ENCODE peak calls at places on chromosomes 3 and 15, in eight cellular contexts. One of them, this sample, is unnamed.

GRCh38 chr3:194364652-194365434 is 4.7 kb downstream of the LRRC15 start:
- DNase-seq in pancreas: no peak
- DNase-seq in left ventricle myocardium inferior: peak
- DNase-seq in CD8-positive, alpha-beta T cell: no peak
- DNase-seq in WERI-Rb-1: peak
- DNase-seq in aorta: no peak
- DNase-seq in AG04450: peak
- DNase-seq in keratinocyte: no peak
- DNase-seq in this sample: no peak

GRCh38 chr15:92669432-92669831 is 13.9 kb upstream of the FAM174B start:
- DNase-seq in CD8-positive, alpha-beta T cell: no peak
- DNase-seq in WERI-Rb-1: peak
- DNase-seq in left ventricle myocardium inferior: no peak
- DNase-seq in AG04450: no peak
- DNase-seq in keratinocyte: no peak
- DNase-seq in aorta: no peak
- DNase-seq in pancreas: no peak
- DNase-seq in this sample: no peak

GRCh38 chr15:31211353-31211752 is 109.8 kb upstream of the TRPM1 start:
- DNase-seq in keratinocyte: no peak
- DNase-seq in CD8-positive, alpha-beta T cell: no peak
- DNase-seq in WERI-Rb-1: no peak
- DNase-seq in left ventricle myocardium inferior: no peak
- DNase-seq in pancreas: no peak
- DNase-seq in AG04450: no peak
- DNase-seq in aorta: no peak
- DNase-seq in this sample: no peak

GRCh38 chr15:29612096-29612495 is 210.2 kb downstream of the TJP1 start:
- DNase-seq in left ventricle myocardium inferior: no peak
- DNase-seq in CD8-positive, alpha-beta T cell: no peak
- DNase-seq in keratinocyte: no peak
- DNase-seq in pancreas: no peak
- DNase-seq in AG04450: peak
- DNase-seq in WERI-Rb-1: no peak
- DNase-seq in aorta: no peak
- DNase-seq in this sample: no peak

GRCh38 chr15:64905941-64906340 is 5.8 kb upstream of the ANKDD1A start:
- DNase-seq in keratinocyte: no peak
- DNase-seq in pancreas: no peak
- DNase-seq in left ventricle myocardium inferior: peak
- DNase-seq in aorta: peak
- DNase-seq in AG04450: no peak
- DNase-seq in CD8-positive, alpha-beta T cell: no peak
- DNase-seq in WERI-Rb-1: no peak
- DNase-seq in this sample: no peak

GRCh38 chr3:27673701-27674100 is 48.4 kb downstream of the EOMES start:
- DNase-seq in WERI-Rb-1: no peak
- DNase-seq in AG04450: no peak
- DNase-seq in keratinocyte: no peak
- DNase-seq in CD8-positive, alpha-beta T cell: no peak
- DNase-seq in pancreas: no peak
- DNase-seq in aorta: no peak
- DNase-seq in left ventricle myocardium inferior: no peak
- DNase-seq in this sample: no peak

GRCh38 chr15:99137111-99137546 is 32.2 kb downstream of the SYNM start:
- DNase-seq in WERI-Rb-1: no peak
- DNase-seq in CD8-positive, alpha-beta T cell: no peak
- DNase-seq in aorta: no peak
- DNase-seq in keratinocyte: no peak
- DNase-seq in pancreas: no peak
- DNase-seq in AG04450: no peak
- DNase-seq in left ventricle myocardium inferior: no peak
- DNase-seq in this sample: no peak

GRCh38 chr3:183513046-183513706 is 42.3 kb downstream of the KLHL6 start:
- DNase-seq in pancreas: no peak
- DNase-seq in AG04450: no peak
- DNase-seq in left ventricle myocardium inferior: no peak
- DNase-seq in CD8-positive, alpha-beta T cell: peak
- DNase-seq in WERI-Rb-1: no peak
- DNase-seq in keratinocyte: no peak
- DNase-seq in aorta: peak
- DNase-seq in this sample: peak

GRCh38 chr15:35470441-35470840 is 75.5 kb downstream of the DPH6 start:
- DNase-seq in AG04450: no peak
- DNase-seq in left ventricle myocardium inferior: no peak
- DNase-seq in WERI-Rb-1: no peak
- DNase-seq in aorta: no peak
- DNase-seq in pancreas: no peak
- DNase-seq in keratinocyte: no peak
- DNase-seq in CD8-positive, alpha-beta T cell: no peak
- DNase-seq in this sample: no peak

GRCh38 chr3:36269274-36269673 is 111.0 kb upstream of the STAC start:
- DNase-seq in WERI-Rb-1: no peak
- DNase-seq in left ventricle myocardium inferior: no peak
- DNase-seq in AG04450: no peak
- DNase-seq in aorta: no peak
- DNase-seq in keratinocyte: no peak
- DNase-seq in CD8-positive, alpha-beta T cell: no peak
- DNase-seq in pancreas: no peak
- DNase-seq in this sample: no peak

GRCh38 chr15:59176653-59177444 is 29.8 kb upstream of the LDHAL6B start:
- DNase-seq in WERI-Rb-1: no peak
- DNase-seq in pancreas: no peak
- DNase-seq in keratinocyte: no peak
- DNase-seq in left ventricle myocardium inferior: no peak
- DNase-seq in AG04450: no peak
- DNase-seq in CD8-positive, alpha-beta T cell: no peak
- DNase-seq in aorta: no peak
- DNase-seq in this sample: no peak

GRCh38 chr3:153166206-153166605 is 4.2 kb downstream of the RAP2B start:
- DNase-seq in CD8-positive, alpha-beta T cell: no peak
- DNase-seq in WERI-Rb-1: no peak
- DNase-seq in keratinocyte: no peak
- DNase-seq in aorta: no peak
- DNase-seq in left ventricle myocardium inferior: no peak
- DNase-seq in AG04450: no peak
- DNase-seq in pancreas: no peak
- DNase-seq in this sample: no peak

GRCh38 chr15:57479005-57479404 is 102.7 kb downstream of the CGNL1 start:
- DNase-seq in aorta: no peak
- DNase-seq in pancreas: no peak
- DNase-seq in keratinocyte: no peak
- DNase-seq in AG04450: no peak
- DNase-seq in WERI-Rb-1: no peak
- DNase-seq in left ventricle myocardium inferior: no peak
- DNase-seq in CD8-positive, alpha-beta T cell: no peak
- DNase-seq in this sample: no peak

GRCh38 chr3:18618723-18619122 is 193.6 kb upstream of the SATB1 start:
- DNase-seq in aorta: no peak
- DNase-seq in CD8-positive, alpha-beta T cell: no peak
- DNase-seq in pancreas: no peak
- DNase-seq in keratinocyte: no peak
- DNase-seq in AG04450: no peak
- DNase-seq in WERI-Rb-1: no peak
- DNase-seq in left ventricle myocardium inferior: no peak
- DNase-seq in this sample: no peak

GRCh38 chr3:45777111-45777752 is 19.1 kb downstream of the SLC6A20 start:
- DNase-seq in keratinocyte: no peak
- DNase-seq in WERI-Rb-1: no peak
- DNase-seq in AG04450: no peak
- DNase-seq in aorta: no peak
- DNase-seq in pancreas: no peak
- DNase-seq in CD8-positive, alpha-beta T cell: no peak
- DNase-seq in left ventricle myocardium inferior: no peak
- DNase-seq in this sample: no peak

GRCh38 chr3:88369337-88369736 is 219.6 kb downstream of the C3orf38 start:
- DNase-seq in keratinocyte: no peak
- DNase-seq in aorta: no peak
- DNase-seq in pancreas: no peak
- DNase-seq in CD8-positive, alpha-beta T cell: no peak
- DNase-seq in WERI-Rb-1: no peak
- DNase-seq in left ventricle myocardium inferior: no peak
- DNase-seq in AG04450: no peak
- DNase-seq in this sample: no peak

GRCh38 chr3:128074851-128075515 is 22.7 kb downstream of the SEC61A1 start:
- DNase-seq in keratinocyte: no peak
- DNase-seq in aorta: no peak
- DNase-seq in left ventricle myocardium inferior: no peak
- DNase-seq in pancreas: no peak
- DNase-seq in WERI-Rb-1: no peak
- DNase-seq in AG04450: no peak
- DNase-seq in CD8-positive, alpha-beta T cell: no peak
- DNase-seq in this sample: no peak

GRCh38 chr3:73727117-73727802 is 102.5 kb upstream of the PDZRN3 start:
- DNase-seq in pancreas: no peak
- DNase-seq in CD8-positive, alpha-beta T cell: no peak
- DNase-seq in AG04450: no peak
- DNase-seq in aorta: peak
- DNase-seq in left ventricle myocardium inferior: no peak
- DNase-seq in keratinocyte: no peak
- DNase-seq in WERI-Rb-1: no peak
- DNase-seq in this sample: no peak

GRCh38 chr3:55014081-55014480 is 86.2 kb upstream of the LRTM1 start:
- DNase-seq in keratinocyte: no peak
- DNase-seq in left ventricle myocardium inferior: no peak
- DNase-seq in AG04450: no peak
- DNase-seq in CD8-positive, alpha-beta T cell: no peak
- DNase-seq in WERI-Rb-1: no peak
- DNase-seq in pancreas: no peak
- DNase-seq in aorta: no peak
- DNase-seq in this sample: no peak

GRCh38 chr15:100879461-100880138 is at the start of gene ALDH1A3:
- DNase-seq in left ventricle myocardium inferior: peak
- DNase-seq in WERI-Rb-1: peak
- DNase-seq in AG04450: peak
- DNase-seq in pancreas: peak
- DNase-seq in keratinocyte: no peak
- DNase-seq in aorta: no peak
- DNase-seq in CD8-positive, alpha-beta T cell: no peak
- DNase-seq in this sample: no peak

GRCh38 chr15:36609793-36610192 is 30.4 kb downstream of the CDIN1 start:
- DNase-seq in CD8-positive, alpha-beta T cell: no peak
- DNase-seq in pancreas: no peak
- DNase-seq in keratinocyte: no peak
- DNase-seq in aorta: no peak
- DNase-seq in AG04450: no peak
- DNase-seq in left ventricle myocardium inferior: no peak
- DNase-seq in WERI-Rb-1: peak
- DNase-seq in this sample: no peak

DNA sequence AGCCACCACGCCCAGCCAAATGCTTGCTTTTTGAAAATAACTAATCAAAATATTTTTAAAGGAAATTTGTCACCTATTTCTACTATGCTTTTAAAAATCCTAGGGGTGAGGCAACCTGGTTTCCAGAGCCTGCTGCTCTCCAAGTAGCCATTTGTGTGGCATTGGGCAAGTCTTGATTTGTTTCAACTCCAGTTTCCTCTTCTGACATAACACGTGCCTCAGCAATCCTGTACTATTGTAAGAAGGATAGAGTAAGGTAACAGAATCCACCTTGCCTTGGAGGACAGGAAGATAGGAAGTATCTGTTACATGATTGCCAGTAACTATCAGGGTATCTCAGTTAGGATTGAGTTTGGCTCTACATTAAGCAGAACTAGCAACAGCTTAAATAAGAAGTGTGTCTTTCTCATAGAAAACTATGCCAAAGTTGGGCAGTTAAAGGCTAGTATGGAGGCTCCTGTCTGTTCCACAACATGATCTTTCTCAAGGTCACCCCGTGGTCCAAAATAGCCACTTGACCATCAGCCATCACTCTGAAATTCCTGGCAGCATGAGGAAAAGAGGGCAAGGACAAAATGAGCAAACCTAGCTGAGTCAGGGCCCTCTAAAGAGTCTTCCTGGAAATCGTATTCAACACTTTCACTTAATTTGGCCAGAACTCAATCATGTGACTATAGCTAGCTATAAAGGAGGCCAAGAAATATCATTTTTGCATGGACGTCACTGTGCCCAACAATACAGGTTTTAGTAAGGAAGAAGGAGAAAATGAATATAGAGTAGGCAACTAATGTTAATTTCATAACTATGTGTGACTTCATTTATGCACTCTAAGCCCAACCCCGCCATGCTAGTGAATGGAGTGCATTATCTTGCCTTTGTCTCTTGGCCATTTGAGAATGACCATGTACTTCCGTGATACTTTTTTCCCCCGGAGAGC is 66.1 kb downstream of the HMG20A start:
- DNase-seq in left ventricle myocardium inferior: no peak
- DNase-seq in keratinocyte: no peak
- DNase-seq in AG04450: no peak
- DNase-seq in CD8-positive, alpha-beta T cell: no peak
- DNase-seq in pancreas: no peak
- DNase-seq in WERI-Rb-1: no peak
- DNase-seq in aorta: no peak
- DNase-seq in this sample: no peak
- H3K27ac ChIP-seq in left ventricle myocardium inferior: peak
- H3K27ac ChIP-seq in keratinocyte: no peak
- H3K27ac ChIP-seq in AG04450: no peak
- H3K27ac ChIP-seq in CD8-positive, alpha-beta T cell: no peak
- H3K27ac ChIP-seq in pancreas: no peak
- H3K27ac ChIP-seq in WERI-Rb-1: no peak
- H3K27ac ChIP-seq in aorta: no peak
- H3K27ac ChIP-seq in this sample: no peak

GRCh38 chr3:166829896-166830295 is 550.2 kb downstream of the ZBBX start:
- DNase-seq in AG04450: no peak
- DNase-seq in aorta: no peak
- DNase-seq in left ventricle myocardium inferior: no peak
- DNase-seq in CD8-positive, alpha-beta T cell: no peak
- DNase-seq in keratinocyte: no peak
- DNase-seq in pancreas: no peak
- DNase-seq in WERI-Rb-1: no peak
- DNase-seq in this sample: no peak
- H3K27ac ChIP-seq in AG04450: no peak
- H3K27ac ChIP-seq in aorta: no peak
- H3K27ac ChIP-seq in left ventricle myocardium inferior: no peak
- H3K27ac ChIP-seq in CD8-positive, alpha-beta T cell: no peak
- H3K27ac ChIP-seq in keratinocyte: no peak
- H3K27ac ChIP-seq in pancreas: no peak
- H3K27ac ChIP-seq in WERI-Rb-1: no peak
- H3K27ac ChIP-seq in this sample: no peak

GRCh38 chr15:81291916-81292424 is 32.0 kb downstream of the STARD5 start:
- DNase-seq in aorta: no peak
- DNase-seq in AG04450: no peak
- DNase-seq in WERI-Rb-1: no peak
- DNase-seq in CD8-positive, alpha-beta T cell: no peak
- DNase-seq in left ventricle myocardium inferior: no peak
- DNase-seq in pancreas: no peak
- DNase-seq in keratinocyte: no peak
- DNase-seq in this sample: no peak
- H3K27ac ChIP-seq in aorta: no peak
- H3K27ac ChIP-seq in AG04450: no peak
- H3K27ac ChIP-seq in WERI-Rb-1: no peak
- H3K27ac ChIP-seq in CD8-positive, alpha-beta T cell: peak
- H3K27ac ChIP-seq in left ventricle myocardium inferior: no peak
- H3K27ac ChIP-seq in pancreas: no peak
- H3K27ac ChIP-seq in keratinocyte: no peak
- H3K27ac ChIP-seq in this sample: peak

DNA sequence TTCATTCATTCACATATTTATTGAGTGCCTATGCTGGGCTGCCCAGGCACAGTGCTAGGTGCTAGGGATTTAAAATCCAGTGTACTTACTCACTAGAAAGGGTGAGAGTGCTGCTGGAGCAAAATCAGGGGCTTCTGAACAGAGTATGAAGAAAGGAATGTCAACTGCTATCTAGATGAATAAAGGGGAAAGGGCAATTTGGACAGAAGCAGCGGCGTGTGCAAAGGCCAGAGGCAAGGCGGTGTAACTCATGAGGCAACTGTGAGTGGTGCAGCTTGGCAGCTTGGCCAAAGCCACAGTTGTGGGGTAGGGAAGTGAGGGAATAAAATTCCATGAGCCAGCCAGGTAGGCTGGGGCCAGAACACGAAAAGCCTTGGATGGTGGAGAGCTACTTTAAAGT is 76.7 kb downstream of the RAD18 start:
- DNase-seq in keratinocyte: no peak
- DNase-seq in AG04450: no peak
- DNase-seq in aorta: no peak
- DNase-seq in pancreas: no peak
- DNase-seq in left ventricle myocardium inferior: no peak
- DNase-seq in CD8-positive, alpha-beta T cell: no peak
- DNase-seq in WERI-Rb-1: no peak
- DNase-seq in this sample: no peak
- H3K27ac ChIP-seq in keratinocyte: no peak
- H3K27ac ChIP-seq in AG04450: peak
- H3K27ac ChIP-seq in aorta: no peak
- H3K27ac ChIP-seq in pancreas: no peak
- H3K27ac ChIP-seq in left ventricle myocardium inferior: no peak
- H3K27ac ChIP-seq in CD8-positive, alpha-beta T cell: no peak
- H3K27ac ChIP-seq in WERI-Rb-1: no peak
- H3K27ac ChIP-seq in this sample: no peak